ENCODE peak calls at places on chromosomes 13 and 19, in ten cellular contexts. C is neural crest cell; L is stimulated activated CD4-positive, alpha-beta T cell treated with anti-CD3 and anti-CD28 coated beads, Interleukin-4, amount 100 ng/mL, for 48 hours; Q is ELF-1; S is coronary artery; G is AG08395; F is OCI-M1; O is iPS-NIHi11; K is putamen; V is activated CD4-positive, alpha-beta T cell treated with anti-CD3 and anti-CD28 coated beads for 1 hour. J is an unnamed sample.

GRCh38 chr19:14943601-14944000 is 2.3 kb downstream of the OR7C2 start:
- DNase-seq in V (no peak), S (no peak), Q (no peak), F (peak), C (no peak), G (no peak), L (no peak), K (peak), O (no peak), J (no peak)

GRCh38 chr19:5085566-5085965 is 116.7 kb downstream of the KDM4B start:
- DNase-seq in C (no peak), F (no peak), S (no peak), O (no peak), K (no peak), G (no peak), L (no peak), V (no peak), Q (no peak), J (no peak)

GRCh38 chr19:5985098-5985783 is 7.3 kb upstream of the RANBP3 start:
- DNase-seq in O (no peak), V (no peak), L (no peak), S (no peak), F (peak), C (no peak), G (peak), Q (no peak), K (no peak), J (no peak)

GRCh38 chr13:85520445-85520844 is 278.8 kb downstream of the SLITRK6 start:
- DNase-seq in G (no peak), Q (no peak), O (no peak), L (no peak), K (no peak), C (no peak), F (no peak), V (no peak), S (no peak), J (no peak)

GRCh38 chr13:28636677-28637317 is 22.1 kb upstream of the POMP start:
- DNase-seq in O (peak), V (no peak), L (peak), S (no peak), C (peak), F (peak), K (no peak), Q (peak), G (peak), J (peak)

GRCh38 chr13:109819851-109820250 is 33.5 kb upstream of the IRS2 start:
- DNase-seq in L (no peak), G (no peak), K (no peak), F (no peak), Q (no peak), S (no peak), C (no peak), V (no peak), O (no peak), J (no peak)

GRCh38 chr13:83549671-83550070 is 332.6 kb downstream of the SLITRK1 start:
- DNase-seq in S (no peak), O (no peak), F (no peak), C (no peak), L (no peak), V (no peak), Q (no peak), G (no peak), K (no peak), J (no peak)

GRCh38 chr19:55552206-55552605 is 6.9 kb upstream of the SBK3 start:
- DNase-seq in L (no peak), Q (no peak), S (no peak), V (no peak), F (no peak), O (no peak), K (no peak), C (no peak), G (no peak), J (no peak)

GRCh38 chr13:76009491-76009890 is 373.4 kb downstream of the LMO7 start:
- DNase-seq in C (no peak), S (no peak), L (no peak), G (no peak), F (peak), K (no peak), Q (no peak), O (no peak), V (no peak), J (no peak)

GRCh38 chr19:50673118-50673517 is 23.9 kb downstream of the C19orf81 start:
- DNase-seq in C (no peak), K (no peak), Q (no peak), L (no peak), F (no peak), O (no peak), V (no peak), G (no peak), S (no peak), J (no peak)

GRCh38 chr13:110319774-110320509 is 12.9 kb downstream of the COL4A2 start:
- DNase-seq in S (peak), V (no peak), K (no peak), O (no peak), C (no peak), G (peak), F (no peak), L (no peak), Q (peak), J (peak)

GRCh38 chr13:20360835-20361412 is 128.8 kb upstream of the GJB6 start:
- DNase-seq in F (no peak), V (no peak), G (no peak), K (no peak), S (no peak), L (no peak), C (no peak), Q (no peak), O (no peak), J (no peak)

GRCh38 chr13:100063333-100063732 is 25.6 kb upstream of the PCCA start:
- DNase-seq in L (no peak), F (peak), Q (no peak), O (no peak), C (no peak), S (no peak), K (no peak), V (no peak), G (no peak), J (no peak)

GRCh38 chr19:20278342-20278741 is 111.3 kb downstream of the ZNF486 start:
- DNase-seq in O (peak), V (no peak), Q (no peak), G (peak), L (no peak), S (no peak), C (peak), K (no peak), F (no peak), J (peak)

GRCh38 chr19:16457195-16457953 is 14.4 kb downstream of the EPS15L1 start:
- DNase-seq in K (no peak), C (peak), V (no peak), Q (no peak), G (peak), L (no peak), F (no peak), O (peak), S (no peak), J (no peak)

GRCh38 chr13:78102121-78102677 is 183.6 kb upstream of the EDNRB start:
- DNase-seq in L (no peak), S (no peak), K (peak), V (no peak), C (no peak), G (peak), F (peak), Q (no peak), O (no peak), J (no peak)

J was measured in H9.